ENCODE peak calls at places on chromosomes 3 and 15, in ten cellular contexts. D, A, H, T, M, U, X, O, K and J are unnamed samples.

GRCh38 chr3:58009749-58010535 is 1.7 kb downstream of the FLNB start:
- DNase-seq in M (no peak), T (no peak), H (no peak), A (peak), D (no peak), K (no peak), O (no peak), X (peak), U (peak), J (no peak)

GRCh38 chr15:101169457-101170071 is 82.3 kb downstream of the CHSY1 start:
- DNase-seq in K (no peak), H (no peak), X (no peak), T (peak), D (no peak), U (no peak), A (peak), O (no peak), M (no peak), J (no peak)

GRCh38 chr3:48460517-48460902 is 14.0 kb downstream of the ATRIP start:
- DNase-seq in K (no peak), A (no peak), M (no peak), D (no peak), O (no peak), U (no peak), X (no peak), H (no peak), T (no peak), J (no peak)

GRCh38 chr15:74307827-74308642 is 59.4 kb downstream of the CYP11A1 start:
- DNase-seq in U (peak), T (no peak), H (peak), A (peak), X (peak), O (no peak), D (peak), M (peak), K (peak), J (peak)

GRCh38 chr3:70281663-70282062 is 30.8 kb downstream of the MDFIC2 start:
- DNase-seq in U (no peak), K (no peak), A (no peak), O (no peak), X (no peak), H (peak), M (no peak), T (no peak), D (no peak), J (no peak)

GRCh38 chr3:95289295-95289694 is 1226.4 kb downstream of the NSUN3 start:
- DNase-seq in A (no peak), T (no peak), H (peak), U (no peak), D (no peak), M (no peak), O (no peak), X (no peak), K (no peak), J (no peak)

GRCh38 chr3:50254577-50255250 is 14.2 kb upstream of the SEMA3B start:
- DNase-seq in H (peak), A (no peak), U (no peak), T (peak), X (no peak), D (no peak), O (no peak), K (peak), M (no peak), J (peak)

GRCh38 chr15:89499156-89499555 is 2.8 kb upstream of the RHCG start:
- DNase-seq in U (no peak), O (no peak), M (no peak), K (no peak), A (no peak), X (no peak), D (no peak), H (no peak), T (no peak), J (no peak)

GRCh38 chr15:96385195-96385594 is 54.7 kb downstream of the NR2F2 start:
- DNase-seq in H (no peak), X (no peak), T (no peak), K (no peak), D (no peak), O (no peak), U (no peak), M (no peak), A (no peak), J (no peak)

GRCh38 chr3:108006077-108006675 is 84.7 kb downstream of the CD47 start:
- DNase-seq in K (no peak), X (peak), M (no peak), O (no peak), D (no peak), A (no peak), H (peak), U (no peak), T (no peak), J (no peak)

GRCh38 chr15:65801229-65801813 is 9.2 kb upstream of the DENND4A start:
- DNase-seq in U (no peak), K (no peak), H (no peak), X (no peak), A (no peak), D (no peak), M (no peak), O (no peak), T (no peak), J (no peak)

GRCh38 chr3:10180738-10181295 is 16.1 kb downstream of the IRAK2 start:
- DNase-seq in K (no peak), M (no peak), A (no peak), T (no peak), H (no peak), U (no peak), D (no peak), X (no peak), O (no peak), J (no peak)

GRCh38 chr3:3615533-3615932 is 183.7 kb upstream of the LRRN1 start:
- DNase-seq in K (no peak), T (no peak), H (peak), D (no peak), U (no peak), O (no peak), A (no peak), X (no peak), M (no peak), J (no peak)

GRCh38 chr15:47516576-47517371 is 200.5 kb upstream of the SEMA6D start:
- DNase-seq in X (no peak), T (no peak), O (no peak), M (no peak), U (no peak), K (no peak), H (peak), A (no peak), D (no peak), J (peak)

GRCh38 chr3:60095511-60095910 is 1045.7 kb upstream of the CFAP20DC start:
- DNase-seq in O (no peak), D (no peak), M (no peak), A (no peak), H (no peak), T (no peak), U (no peak), K (no peak), X (no peak), J (no peak)

GRCh38 chr3:85571835-85572234 is 613.0 kb downstream of the CADM2 start:
- DNase-seq in X (no peak), U (no peak), T (peak), O (no peak), D (no peak), M (no peak), H (peak), K (peak), A (no peak), J (peak)

GRCh38 chr15:90931737-90932659 is at the start of gene HDDC3:
- DNase-seq in A (peak), X (peak), T (peak), D (peak), H (peak), U (peak), M (peak), O (peak), K (peak), J (peak)

GRCh38 chr3:72482589-72483249 is 365.5 kb downstream of the SHQ1 start:
- DNase-seq in M (no peak), O (peak), U (peak), X (no peak), K (peak), H (peak), T (peak), A (peak), D (peak), J (peak)

GRCh38 chr3:1087066-1087555 is 5.7 kb upstream of the CNTN6 start:
- DNase-seq in O (no peak), X (peak), T (peak), U (no peak), A (no peak), K (peak), H (peak), D (no peak), M (no peak), J (peak)

GRCh38 chr15:25250011-25250596 is 188.7 kb downstream of the UBE3A start:
- DNase-seq in K (no peak), X (no peak), H (no peak), M (no peak), T (no peak), O (no peak), U (no peak), A (no peak), D (no peak), J (no peak)

GRCh38 chr15:58574612-58575011 is 142.8 kb downstream of the LIPC start:
- DNase-seq in U (no peak), H (no peak), M (no peak), T (no peak), O (no peak), D (no peak), K (no peak), A (no peak), X (peak), J (no peak)

GRCh38 chr3:30873667-30874066 is 20.8 kb downstream of the GADL1 start:
- DNase-seq in T (no peak), K (no peak), X (no peak), D (no peak), A (no peak), O (no peak), H (peak), M (no peak), U (no peak), J (peak)